ENCODE peak calls at places on chromosomes 4 and X, in six cellular contexts. C, S, X, B, E and L are unnamed samples.

GRCh38 chrX:48071064-48071985 is at the start of gene ZNF630:
- DNase-seq in B (peak), X (peak), S (peak), C (no peak), E (peak), L (peak)

GRCh38 chr4:170529760-170530440 is 440.1 kb upstream of the AADAT start:
- DNase-seq in E (no peak), B (no peak), S (no peak), X (no peak), C (no peak), L (no peak)

GRCh38 chr4:145734051-145734450 is 54.1 kb downstream of the C4orf51 start:
- DNase-seq in X (no peak), E (peak), B (no peak), C (no peak), S (no peak), L (no peak)

GRCh38 chrX:15686818-15687685 is 22.4 kb upstream of the CLTRN start:
- DNase-seq in X (no peak), B (peak), S (peak), C (no peak), E (peak), L (no peak)

GRCh38 chrX:149962859-149963757 is 24.8 kb upstream of the EOLA2 start:
- DNase-seq in S (peak), X (no peak), E (peak), B (peak), C (no peak), L (no peak)

GRCh38 chr4:76723916-76724315 is 174.0 kb downstream of the SOWAHB start:
- DNase-seq in C (peak), S (no peak), X (no peak), E (peak), B (no peak), L (no peak)

GRCh38 chr4:148288448-148288847 is 153.8 kb downstream of the NR3C2 start:
- DNase-seq in S (no peak), X (no peak), B (no peak), E (no peak), C (no peak), L (no peak)

GRCh38 chr4:4480685-4481393 is 61.0 kb downstream of the STX18 start:
- DNase-seq in X (no peak), B (peak), C (no peak), S (no peak), E (peak), L (no peak)

GRCh38 chrX:20437678-20438077 is 171.0 kb upstream of the RPS6KA3 start:
- DNase-seq in S (no peak), C (no peak), E (no peak), X (no peak), B (no peak), L (no peak)

GRCh38 chr4:153204247-153205027 is at the start of gene TRIM2:
- DNase-seq in X (peak), S (peak), C (no peak), B (peak), E (peak), L (peak)

GRCh38 chr4:168639914-168640313 is 143.1 kb downstream of the PALLD start:
- DNase-seq in X (no peak), S (no peak), E (no peak), B (no peak), C (no peak), L (no peak)